ENCODE peak calls at places on chromosome 3, in four cellular contexts. S is HepG2, J is WTC11, T is K562. R is an unnamed sample.

GRCh38 chr3:43728947-43729346 is 38.2 kb downstream of the ABHD5 start:
- DNase-seq in S (no peak), T (no peak), J (no peak), R (no peak)

GRCh38 chr3:123420416-123420968 is 28.4 kb downstream of the ADCY5 start:
- DNase-seq in S (no peak), T (no peak), J (no peak), R (no peak)

GRCh38 chr3:27360113-27361078 is 8.8 kb downstream of the NEK10 start:
- DNase-seq in S (peak), J (no peak), T (no peak), R (peak)

GRCh38 chr3:12325594-12326295 is 36.9 kb downstream of the PPARG start:
- DNase-seq in T (no peak), J (no peak), S (no peak), R (no peak)

GRCh38 chr3:37202035-37202434 is 27.7 kb upstream of the LRRFIP2 start:
- DNase-seq in J (no peak), S (no peak), T (no peak), R (no peak)

GRCh38 chr3:197487911-197488391 is 67.8 kb downstream of the BDH1 start:
- DNase-seq in T (no peak), J (no peak), S (peak), R (peak)

GRCh38 chr3:119898478-119899177 is 116.7 kb downstream of the NR1I2 start:
- DNase-seq in S (no peak), T (no peak), J (no peak), R (no peak)

GRCh38 chr3:69214241-69214640 is 91.8 kb upstream of the LMOD3 start:
- DNase-seq in T (no peak), J (no peak), S (no peak), R (peak)

GRCh38 chr3:179446501-179446900 is 4.8 kb downstream of the GNB4 start:
- DNase-seq in S (peak), T (no peak), J (no peak), R (no peak)

GRCh38 chr3:33936171-33936920 is 137.9 kb downstream of the PDCD6IP start:
- DNase-seq in S (no peak), J (no peak), T (peak), R (no peak)

GRCh38 chr3:143267984-143268383 is 148.4 kb downstream of the CHST2 start:
- DNase-seq in T (no peak), J (no peak), S (no peak), R (no peak)

GRCh38 chr3:72177075-72178050 is 392.4 kb upstream of the PROK2 start:
- DNase-seq in J (no peak), S (no peak), T (peak), R (no peak)

GRCh38 chr3:62371735-62372591 is 1.4 kb downstream of the FEZF2 start:
- DNase-seq in S (no peak), T (no peak), J (peak), R (no peak)

GRCh38 chr3:42739401-42740158 is 33.5 kb downstream of the CCDC13 start:
- DNase-seq in J (no peak), T (no peak), S (peak), R (no peak)

GRCh38 chr3:40450438-40450837 is 6.7 kb upstream of the RPL14 start:
- DNase-seq in S (no peak), T (no peak), J (no peak), R (no peak)

GRCh38 chr3:185308126-185308754 is 54.4 kb upstream of the EHHADH start:
- DNase-seq in T (peak), J (peak), S (peak), R (peak)

GRCh38 chr3:181700168-181701087 is 11.3 kb upstream of the SOX2 start:
- DNase-seq in T (peak), J (peak), S (peak), R (peak)

GRCh38 chr3:177122183-177122856 is 75.0 kb downstream of the TBL1XR1 start:
- DNase-seq in T (no peak), J (no peak), S (no peak), R (no peak)

GRCh38 chr3:148881286-148881685 is 16.2 kb downstream of the CPA3 start:
- DNase-seq in J (no peak), S (no peak), T (no peak), R (no peak)

GRCh38 chr3:84444726-84445521 is 513.9 kb upstream of the CADM2 start:
- DNase-seq in T (no peak), S (no peak), J (no peak), R (no peak)

GRCh38 chr3:62768896-62769295 is 106.3 kb downstream of the CADPS start:
- DNase-seq in T (no peak), S (no peak), J (no peak), R (no peak)

GRCh38 chr3:65894679-65895078 is 144.0 kb downstream of the MAGI1 start:
- DNase-seq in S (no peak), T (no peak), J (no peak), R (peak)

GRCh38 chr3:45968706-45969105 is 25.4 kb downstream of the CXCR6 start:
- DNase-seq in T (no peak), S (no peak), J (no peak), R (no peak)

GRCh38 chr3:125123906-125124305 is 68.1 kb upstream of the HEG1 start:
- DNase-seq in S (no peak), J (no peak), T (no peak), R (no peak)

GRCh38 chr3:59310736-59311135 is 260.9 kb upstream of the CFAP20DC start:
- DNase-seq in S (no peak), T (no peak), J (no peak), R (no peak)

GRCh38 chr3:184176377-184177330 is 2.0 kb downstream of the AP2M1 start:
- DNase-seq in T (peak), S (peak), J (peak), R (peak)

GRCh38 chr3:120203016-120203415 is 82.0 kb downstream of the GPR156 start:
- DNase-seq in T (no peak), S (no peak), J (no peak), R (no peak)

GRCh38 chr3:109191431-109191830 is 54.9 kb downstream of the C3orf85 start:
- DNase-seq in S (no peak), T (no peak), J (no peak), R (no peak)

GRCh38 chr3:11379238-11379823 is 107.1 kb downstream of the ATG7 start:
- DNase-seq in J (no peak), T (peak), S (peak), R (peak)

DNA sequence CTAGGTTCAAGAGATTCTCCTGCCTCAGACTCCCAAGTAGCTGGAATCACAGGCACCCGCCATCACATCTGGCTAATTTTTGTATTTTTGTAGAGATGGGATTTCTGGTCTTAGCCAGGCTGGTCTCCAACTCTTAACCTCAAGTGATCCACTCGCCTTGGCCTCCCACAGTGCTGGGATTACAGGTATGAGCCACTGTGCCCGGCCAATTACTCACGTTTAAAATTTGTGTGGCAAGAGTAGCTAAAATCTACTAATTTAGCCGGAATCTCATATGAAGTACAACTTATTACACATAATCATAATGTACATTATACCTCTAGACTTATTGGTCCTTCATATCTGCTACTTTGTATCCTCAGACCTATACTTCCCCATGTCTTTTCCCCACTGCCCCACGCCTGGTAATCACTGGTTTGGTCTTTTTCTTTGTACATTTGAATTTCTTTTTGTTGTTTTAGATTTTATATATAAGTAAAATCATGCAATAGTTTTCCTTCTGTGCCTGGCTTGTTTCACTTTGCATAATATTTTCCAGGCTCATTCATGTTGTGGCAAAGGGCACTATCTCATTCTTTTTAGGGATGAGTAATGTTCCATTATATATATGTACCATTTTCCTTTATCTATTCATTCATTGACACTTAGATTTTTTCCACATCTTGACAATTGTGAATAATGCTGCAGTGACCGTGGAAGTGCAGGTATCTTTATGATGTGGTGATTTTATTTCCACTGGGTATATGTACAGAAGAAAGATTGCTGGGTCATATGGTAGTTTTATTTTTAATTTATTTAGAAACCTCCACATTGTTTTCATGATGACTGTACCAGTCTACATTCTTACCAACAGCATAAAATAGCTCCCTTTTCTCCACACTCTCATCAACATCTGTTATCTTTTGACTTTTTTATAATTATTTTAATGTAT is 605.0 kb upstream of the CBLB start:
- DNase-seq in J (no peak), T (no peak), S (no peak), R (no peak)
- TF ChIP-seq NR3C1 in J (no peak), T (no peak), S (no peak), R (no peak)

GRCh38 chr3:192992346-192992745 is 74.7 kb upstream of the MB21D2 start:
- DNase-seq in T (no peak), S (no peak), J (no peak), R (no peak)

GRCh38 chr3:192991351-192991750 is 73.7 kb upstream of the MB21D2 start:
- DNase-seq in J (no peak), S (no peak), T (no peak), R (no peak)

DNA sequence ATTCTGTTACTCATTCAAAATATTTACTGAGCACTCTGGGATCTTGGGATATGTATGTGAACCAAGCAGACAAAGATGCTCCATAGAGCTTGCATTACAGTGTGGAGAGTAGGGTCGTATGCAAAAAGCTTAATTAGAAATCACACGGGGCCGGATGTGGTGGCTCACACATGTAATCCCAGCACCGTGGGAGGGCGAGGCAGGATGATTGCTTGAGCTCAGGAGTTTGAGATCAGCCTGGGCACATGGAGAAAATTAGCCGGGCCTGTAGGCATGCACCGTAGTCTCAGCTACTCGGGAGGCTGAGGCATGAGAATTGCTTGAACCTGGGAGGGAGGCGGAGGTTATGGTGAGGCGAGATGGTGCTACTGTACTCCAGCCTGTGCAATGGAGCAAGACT is 68.7 kb upstream of the MB21D2 start:
- DNase-seq in S (no peak), T (no peak), J (no peak), R (no peak)
- TF ChIP-seq NR3C1 in S (no peak), T (no peak), J (no peak), R (no peak)

GRCh38 chr3:144381607-144382006 is 410.0 kb downstream of the DIPK2A start:
- DNase-seq in J (no peak), T (no peak), S (no peak), R (no peak)

GRCh38 chr3:144375122-144375521 is 403.5 kb downstream of the DIPK2A start:
- DNase-seq in S (no peak), J (no peak), T (no peak), R (no peak)

GRCh38 chr3:144384241-144384979 is 412.8 kb downstream of the DIPK2A start:
- DNase-seq in T (no peak), S (no peak), J (no peak), R (no peak)

DNA sequence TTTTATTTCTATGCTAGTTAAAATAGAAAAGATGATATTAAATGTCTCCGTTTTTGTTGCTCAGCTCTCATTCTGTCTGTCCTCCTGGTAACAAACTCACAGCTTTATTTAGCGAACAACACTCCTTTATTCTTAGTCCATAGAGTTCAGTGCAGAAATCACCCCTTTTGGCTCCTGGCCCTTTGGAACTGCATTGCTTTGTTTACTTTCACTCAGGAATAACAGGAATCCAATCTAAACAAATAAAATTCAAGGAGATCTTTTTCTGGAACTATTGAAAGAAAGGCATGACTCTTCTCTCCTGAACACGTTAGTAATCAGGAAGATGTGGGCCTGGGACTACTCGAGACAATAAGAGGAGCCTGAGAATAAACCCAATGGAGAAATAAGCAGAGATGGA is 409.2 kb downstream of the DIPK2A start:
- DNase-seq in S (no peak), T (no peak), J (no peak), R (no peak)
- TF ChIP-seq NR3C1 in S (no peak), T (no peak), J (no peak), R (no peak)

DNA sequence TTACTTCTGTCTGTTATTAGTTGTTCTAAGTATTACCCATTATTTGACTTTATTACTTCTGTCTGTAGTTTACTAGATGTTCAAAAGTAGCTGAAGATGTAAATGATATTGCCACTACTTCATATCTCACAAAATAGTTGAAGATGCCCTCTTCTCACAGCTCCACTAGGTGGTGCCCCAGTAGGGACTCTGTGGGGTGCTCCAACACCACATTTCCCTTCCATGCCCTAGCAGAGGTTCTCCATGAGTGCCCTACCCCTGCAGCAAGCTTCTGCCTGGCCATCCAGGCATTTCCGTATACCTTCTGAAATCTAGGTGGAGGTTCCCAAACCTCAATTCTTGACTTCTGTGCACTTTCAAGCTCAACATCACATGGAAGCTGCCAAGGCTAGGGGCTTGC is 80.8 kb downstream of the KCNH8 start:
- DNase-seq in S (no peak), T (no peak), J (peak), R (no peak)
- TF ChIP-seq NR3C1 in S (no peak), T (no peak), J (no peak), R (no peak)

GRCh38 chr3:25447285-25447684 is 19.2 kb downstream of the RARB start:
- DNase-seq in T (no peak), S (no peak), J (no peak), R (no peak)

GRCh38 chr3:25449857-25450256 is 21.8 kb downstream of the RARB start:
- DNase-seq in T (no peak), J (no peak), S (no peak), R (no peak)

GRCh38 chr3:25447925-25448324 is 19.9 kb downstream of the RARB start:
- DNase-seq in T (no peak), J (no peak), S (no peak), R (no peak)

GRCh38 chr3:25452185-25452584 is 24.1 kb downstream of the RARB start:
- DNase-seq in S (no peak), J (no peak), T (no peak), R (no peak)

DNA sequence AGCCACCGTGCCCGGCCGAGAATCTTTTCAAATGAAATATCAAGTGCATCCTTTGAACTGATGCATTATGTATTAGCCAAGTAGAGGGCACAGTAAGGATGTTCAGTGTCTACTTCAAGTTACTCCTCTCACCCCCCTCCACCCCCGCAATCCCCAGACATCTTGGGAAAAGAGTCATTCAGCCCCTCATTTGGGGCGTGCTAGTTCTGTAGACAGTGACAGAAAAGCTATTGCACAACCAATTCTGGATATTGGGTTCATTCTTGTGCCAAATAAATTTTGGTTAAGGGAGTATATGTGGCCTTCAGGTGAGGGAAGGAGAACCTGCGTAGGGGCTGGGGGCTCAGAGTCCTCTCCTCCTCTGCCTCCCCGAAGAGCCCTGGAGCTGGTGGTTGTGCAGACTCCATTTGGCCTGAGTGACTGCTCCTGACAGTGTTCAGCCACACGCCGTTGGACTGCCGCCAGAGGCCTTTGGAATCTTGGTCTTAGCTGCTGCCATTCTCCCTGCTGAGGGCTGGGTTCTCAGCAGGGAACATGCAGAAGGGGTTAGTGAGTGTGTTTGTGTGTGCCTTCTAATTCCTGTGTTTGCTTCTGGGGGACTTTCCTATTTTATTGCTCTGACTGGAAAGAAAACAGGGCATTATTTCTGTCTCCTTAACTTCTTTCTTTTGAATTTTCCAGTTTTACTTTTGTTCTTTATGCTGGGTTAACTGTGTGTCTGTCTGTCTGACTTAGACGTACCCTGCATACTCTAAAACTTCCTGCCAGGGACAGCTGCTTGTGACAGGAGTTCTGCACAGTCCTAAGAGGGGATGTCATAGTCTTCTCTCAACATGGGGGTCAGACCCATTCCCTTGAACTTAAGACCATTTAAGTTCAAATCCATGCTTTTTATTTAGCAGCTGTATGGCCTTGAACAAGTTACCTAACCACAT is 21.0 kb downstream of the RARB start:
- DNase-seq in S (peak), J (no peak), T (no peak), R (no peak)
- TF ChIP-seq NR3C1 in S (no peak), J (no peak), T (no peak), R (no peak)

R was measured in A549.